ENCODE peak calls at places on chromosomes 3 and 15, in five cellular contexts. One of them, this sample, is unnamed.
A peak's percentile ranks its signal among the peaks of the same experiment; 100 is the strongest.

GRCh38 chr3:24952388-24952787 is 457.7 kb upstream of the THRB start:
- DNase-seq in GM19239: no peak
- DNase-seq in WERI-Rb-1: no peak
- DNase-seq in anterior cingulate cortex: no peak
- DNase-seq in nephron progenitor cell: no peak
- DNase-seq in this sample: no peak

GRCh38 chr15:58306591-58307312 is 125.0 kb upstream of the LIPC start:
- DNase-seq in anterior cingulate cortex: no peak
- DNase-seq in GM19239: no peak
- DNase-seq in nephron progenitor cell: no peak
- DNase-seq in WERI-Rb-1: no peak
- DNase-seq in this sample: peak; percentile 94

GRCh38 chr3:46276497-46277099 is 34.3 kb downstream of the CCR3 start:
- DNase-seq in WERI-Rb-1: peak; percentile 50
- DNase-seq in GM19239: peak; percentile 47
- DNase-seq in nephron progenitor cell: peak; percentile 45
- DNase-seq in anterior cingulate cortex: no peak
- DNase-seq in this sample: no peak

GRCh38 chr15:45402955-45403892 is 24.9 kb upstream of the GATM start:
- DNase-seq in WERI-Rb-1: peak; percentile 30
- DNase-seq in GM19239: no peak
- DNase-seq in anterior cingulate cortex: no peak
- DNase-seq in nephron progenitor cell: peak; percentile 57
- DNase-seq in this sample: peak; percentile 38

GRCh38 chr15:63826513-63826912 is 7.2 kb downstream of the HERC1 start:
- DNase-seq in anterior cingulate cortex: no peak
- DNase-seq in WERI-Rb-1: no peak
- DNase-seq in GM19239: no peak
- DNase-seq in nephron progenitor cell: no peak
- DNase-seq in this sample: no peak

GRCh38 chr15:48936666-48937065 is 27.1 kb downstream of the SHC4 start:
- DNase-seq in nephron progenitor cell: no peak
- DNase-seq in anterior cingulate cortex: no peak
- DNase-seq in WERI-Rb-1: no peak
- DNase-seq in GM19239: no peak
- DNase-seq in this sample: no peak

GRCh38 chr3:145355175-145355574 is 805.8 kb downstream of the PLOD2 start:
- DNase-seq in WERI-Rb-1: peak; percentile 58
- DNase-seq in anterior cingulate cortex: no peak
- DNase-seq in GM19239: no peak
- DNase-seq in nephron progenitor cell: no peak
- DNase-seq in this sample: peak; percentile 32

GRCh38 chr3:123660900-123661299 is 76.0 kb upstream of the HACD2 start:
- DNase-seq in nephron progenitor cell: no peak
- DNase-seq in WERI-Rb-1: no peak
- DNase-seq in anterior cingulate cortex: no peak
- DNase-seq in GM19239: no peak
- DNase-seq in this sample: no peak

GRCh38 chr3:61871646-61872045 is 310.3 kb downstream of the PTPRG start:
- DNase-seq in nephron progenitor cell: no peak
- DNase-seq in GM19239: no peak
- DNase-seq in WERI-Rb-1: no peak
- DNase-seq in anterior cingulate cortex: no peak
- DNase-seq in this sample: no peak

GRCh38 chr3:24128195-24129005 is 183.3 kb downstream of the NR1D2 start:
- DNase-seq in GM19239: no peak
- DNase-seq in nephron progenitor cell: no peak
- DNase-seq in WERI-Rb-1: no peak
- DNase-seq in anterior cingulate cortex: no peak
- DNase-seq in this sample: no peak

GRCh38 chr3:77254967-77255831 is 215.3 kb downstream of the ROBO2 start:
- DNase-seq in WERI-Rb-1: peak; percentile 69
- DNase-seq in anterior cingulate cortex: no peak
- DNase-seq in GM19239: peak; percentile 6
- DNase-seq in nephron progenitor cell: peak; percentile 50
- DNase-seq in this sample: peak; percentile 71

GRCh38 chr15:96075895-96076294 is 254.6 kb upstream of the NR2F2 start:
- DNase-seq in anterior cingulate cortex: no peak
- DNase-seq in nephron progenitor cell: no peak
- DNase-seq in GM19239: no peak
- DNase-seq in WERI-Rb-1: no peak
- DNase-seq in this sample: no peak

GRCh38 chr3:59106085-59106629 is 56.3 kb upstream of the CFAP20DC start:
- DNase-seq in WERI-Rb-1: no peak
- DNase-seq in GM19239: no peak
- DNase-seq in anterior cingulate cortex: no peak
- DNase-seq in nephron progenitor cell: no peak
- DNase-seq in this sample: no peak

GRCh38 chr3:176767385-176767784 is 429.9 kb downstream of the TBL1XR1 start:
- DNase-seq in anterior cingulate cortex: no peak
- DNase-seq in GM19239: no peak
- DNase-seq in nephron progenitor cell: no peak
- DNase-seq in WERI-Rb-1: no peak
- DNase-seq in this sample: no peak

GRCh38 chr15:43517354-43518072 is at the start of gene MAP1A:
- DNase-seq in GM19239: no peak
- DNase-seq in nephron progenitor cell: peak; percentile 64
- DNase-seq in WERI-Rb-1: peak; percentile 82
- DNase-seq in anterior cingulate cortex: peak; percentile 51
- DNase-seq in this sample: peak; percentile 90

GRCh38 chr3:71565326-71565725 is 18.2 kb downstream of the FOXP1 start:
- DNase-seq in WERI-Rb-1: no peak
- DNase-seq in GM19239: no peak
- DNase-seq in nephron progenitor cell: no peak
- DNase-seq in anterior cingulate cortex: no peak
- DNase-seq in this sample: peak; percentile 91

GRCh38 chr15:79007066-79007465 is 62.2 kb upstream of the CTSH start:
- DNase-seq in anterior cingulate cortex: no peak
- DNase-seq in nephron progenitor cell: peak; percentile 72
- DNase-seq in GM19239: no peak
- DNase-seq in WERI-Rb-1: peak; percentile 71
- DNase-seq in this sample: peak; percentile 32

GRCh38 chr15:36432162-36432561 is 147.3 kb upstream of the CDIN1 start:
- DNase-seq in WERI-Rb-1: no peak
- DNase-seq in anterior cingulate cortex: no peak
- DNase-seq in GM19239: no peak
- DNase-seq in nephron progenitor cell: no peak
- DNase-seq in this sample: no peak

GRCh38 chr3:134453631-134454030 is 32.2 kb downstream of the ANAPC13 start:
- DNase-seq in GM19239: no peak
- DNase-seq in WERI-Rb-1: peak; percentile 69
- DNase-seq in anterior cingulate cortex: no peak
- DNase-seq in nephron progenitor cell: no peak
- DNase-seq in this sample: no peak

GRCh38 chr15:38481761-38482160 is 27.8 kb downstream of the FAM98B start:
- DNase-seq in nephron progenitor cell: no peak
- DNase-seq in anterior cingulate cortex: no peak
- DNase-seq in GM19239: no peak
- DNase-seq in WERI-Rb-1: no peak
- DNase-seq in this sample: no peak

GRCh38 chr3:51942603-51943450 is 664 bp downstream of the PARP3 start:
- DNase-seq in nephron progenitor cell: no peak
- DNase-seq in anterior cingulate cortex: no peak
- DNase-seq in WERI-Rb-1: peak; percentile 66
- DNase-seq in GM19239: peak; percentile 96
- DNase-seq in this sample: no peak

GRCh38 chr15:67386947-67387346 is 132.4 kb downstream of the IQCH start:
- DNase-seq in WERI-Rb-1: no peak
- DNase-seq in anterior cingulate cortex: no peak
- DNase-seq in nephron progenitor cell: no peak
- DNase-seq in GM19239: no peak
- DNase-seq in this sample: no peak

GRCh38 chr3:195352895-195353488 is 82.0 kb upstream of the XXYLT1 start:
- DNase-seq in anterior cingulate cortex: no peak
- DNase-seq in GM19239: no peak
- DNase-seq in WERI-Rb-1: no peak
- DNase-seq in nephron progenitor cell: no peak
- DNase-seq in this sample: no peak

GRCh38 chr3:183254816-183255730 is 2.0 kb downstream of the B3GNT5 start:
- DNase-seq in WERI-Rb-1: peak; percentile 20
- DNase-seq in anterior cingulate cortex: no peak
- DNase-seq in nephron progenitor cell: peak; percentile 22
- DNase-seq in GM19239: no peak
- DNase-seq in this sample: no peak

GRCh38 chr3:130929827-130930226 is 35.9 kb downstream of the ATP2C1 start:
- DNase-seq in anterior cingulate cortex: no peak
- DNase-seq in WERI-Rb-1: peak; percentile 26
- DNase-seq in nephron progenitor cell: no peak
- DNase-seq in GM19239: no peak
- DNase-seq in this sample: peak; percentile 66

GRCh38 chr3:52489453-52489852 is 5.7 kb upstream of the STAB1 start:
- DNase-seq in anterior cingulate cortex: no peak
- DNase-seq in GM19239: no peak
- DNase-seq in WERI-Rb-1: no peak
- DNase-seq in nephron progenitor cell: no peak
- DNase-seq in this sample: no peak

GRCh38 chr15:43799945-43800285 is at the start of gene SERINC4:
- DNase-seq in nephron progenitor cell: no peak
- DNase-seq in WERI-Rb-1: peak; percentile 73
- DNase-seq in GM19239: no peak
- DNase-seq in anterior cingulate cortex: no peak
- DNase-seq in this sample: peak; percentile 75

GRCh38 chr15:28021281-28022039 is 77.7 kb downstream of the OCA2 start:
- DNase-seq in nephron progenitor cell: peak; percentile 34
- DNase-seq in anterior cingulate cortex: peak; percentile 39
- DNase-seq in WERI-Rb-1: peak; percentile 79
- DNase-seq in GM19239: no peak
- DNase-seq in this sample: peak; percentile 99

GRCh38 chr15:94266000-94266399 is 34.6 kb downstream of the MCTP2 start:
- DNase-seq in anterior cingulate cortex: no peak
- DNase-seq in WERI-Rb-1: no peak
- DNase-seq in nephron progenitor cell: no peak
- DNase-seq in GM19239: no peak
- DNase-seq in this sample: no peak

GRCh38 chr3:98954806-98955205 is 53.3 kb upstream of the DCBLD2 start:
- DNase-seq in anterior cingulate cortex: no peak
- DNase-seq in WERI-Rb-1: no peak
- DNase-seq in nephron progenitor cell: no peak
- DNase-seq in GM19239: no peak
- DNase-seq in this sample: no peak

GRCh38 chr15:31228980-31229826 is 97.4 kb upstream of the KLF13 start:
- DNase-seq in WERI-Rb-1: no peak
- DNase-seq in nephron progenitor cell: no peak
- DNase-seq in GM19239: peak; percentile 75
- DNase-seq in anterior cingulate cortex: no peak
- DNase-seq in this sample: no peak

GRCh38 chr15:67421105-67421504 is 99.8 kb upstream of the C15orf61 start:
- DNase-seq in GM19239: no peak
- DNase-seq in nephron progenitor cell: no peak
- DNase-seq in anterior cingulate cortex: no peak
- DNase-seq in WERI-Rb-1: no peak
- DNase-seq in this sample: no peak